ENCODE peak calls at places on chromosomes 3 and 15, in seven cellular contexts. One of them, this sample, is unnamed.

GRCh38 chr15:99983171-99983891 is 250.1 kb upstream of the LYSMD4 start:
- DNase-seq in stimulated activated CD8-positive, alpha-beta memory T cell treated with anti-CD3 and anti-CD28 coated beads, Interleukin-7, amount 100 ng/mL, for 1 hour: no peak
- DNase-seq in activated T-helper 1 cell treated with anti-CD3 and anti-CD28 coated beads, Interleukin-2, amount 50 U/mL, for 16 hours: no peak
- DNase-seq in HL-60: no peak
- DNase-seq in anterior cingulate cortex: no peak
- DNase-seq in HT-29: no peak
- DNase-seq in NCI-H2171: no peak
- DNase-seq in this sample: no peak

GRCh38 chr3:176351408-176351807 is 845.9 kb downstream of the TBL1XR1 start:
- DNase-seq in stimulated activated CD8-positive, alpha-beta memory T cell treated with anti-CD3 and anti-CD28 coated beads, Interleukin-7, amount 100 ng/mL, for 1 hour: no peak
- DNase-seq in activated T-helper 1 cell treated with anti-CD3 and anti-CD28 coated beads, Interleukin-2, amount 50 U/mL, for 16 hours: no peak
- DNase-seq in HL-60: no peak
- DNase-seq in anterior cingulate cortex: no peak
- DNase-seq in HT-29: no peak
- DNase-seq in NCI-H2171: no peak
- DNase-seq in this sample: no peak

GRCh38 chr3:15982667-15983145 is 184.9 kb upstream of the ANKRD28 start:
- DNase-seq in stimulated activated CD8-positive, alpha-beta memory T cell treated with anti-CD3 and anti-CD28 coated beads, Interleukin-7, amount 100 ng/mL, for 1 hour: no peak
- DNase-seq in activated T-helper 1 cell treated with anti-CD3 and anti-CD28 coated beads, Interleukin-2, amount 50 U/mL, for 16 hours: no peak
- DNase-seq in HL-60: no peak
- DNase-seq in anterior cingulate cortex: peak; percentile 54
- DNase-seq in HT-29: no peak
- DNase-seq in NCI-H2171: no peak
- DNase-seq in this sample: no peak

GRCh38 chr3:56547486-56547885 is 9.5 kb upstream of the CCDC66 start:
- DNase-seq in stimulated activated CD8-positive, alpha-beta memory T cell treated with anti-CD3 and anti-CD28 coated beads, Interleukin-7, amount 100 ng/mL, for 1 hour: no peak
- DNase-seq in activated T-helper 1 cell treated with anti-CD3 and anti-CD28 coated beads, Interleukin-2, amount 50 U/mL, for 16 hours: no peak
- DNase-seq in HL-60: no peak
- DNase-seq in anterior cingulate cortex: no peak
- DNase-seq in HT-29: no peak
- DNase-seq in NCI-H2171: peak; percentile 8
- DNase-seq in this sample: no peak

GRCh38 chr15:59447367-59447766 is 9.4 kb downstream of the FAM81A start:
- DNase-seq in stimulated activated CD8-positive, alpha-beta memory T cell treated with anti-CD3 and anti-CD28 coated beads, Interleukin-7, amount 100 ng/mL, for 1 hour: no peak
- DNase-seq in activated T-helper 1 cell treated with anti-CD3 and anti-CD28 coated beads, Interleukin-2, amount 50 U/mL, for 16 hours: no peak
- DNase-seq in HL-60: no peak
- DNase-seq in anterior cingulate cortex: no peak
- DNase-seq in HT-29: no peak
- DNase-seq in NCI-H2171: no peak
- DNase-seq in this sample: no peak

GRCh38 chr3:146650691-146651090 is 45.5 kb upstream of the PLSCR5 start:
- DNase-seq in stimulated activated CD8-positive, alpha-beta memory T cell treated with anti-CD3 and anti-CD28 coated beads, Interleukin-7, amount 100 ng/mL, for 1 hour: no peak
- DNase-seq in activated T-helper 1 cell treated with anti-CD3 and anti-CD28 coated beads, Interleukin-2, amount 50 U/mL, for 16 hours: no peak
- DNase-seq in HL-60: no peak
- DNase-seq in anterior cingulate cortex: no peak
- DNase-seq in HT-29: no peak
- DNase-seq in NCI-H2171: no peak
- DNase-seq in this sample: no peak

GRCh38 chr3:120909602-120909878 is 1.5 kb downstream of the STXBP5L start:
- DNase-seq in stimulated activated CD8-positive, alpha-beta memory T cell treated with anti-CD3 and anti-CD28 coated beads, Interleukin-7, amount 100 ng/mL, for 1 hour: no peak
- DNase-seq in activated T-helper 1 cell treated with anti-CD3 and anti-CD28 coated beads, Interleukin-2, amount 50 U/mL, for 16 hours: no peak
- DNase-seq in HL-60: no peak
- DNase-seq in anterior cingulate cortex: peak; percentile 3
- DNase-seq in HT-29: no peak
- DNase-seq in NCI-H2171: no peak
- DNase-seq in this sample: no peak

GRCh38 chr3:160448845-160449659 is 534 bp downstream of the TRIM59 start:
- DNase-seq in stimulated activated CD8-positive, alpha-beta memory T cell treated with anti-CD3 and anti-CD28 coated beads, Interleukin-7, amount 100 ng/mL, for 1 hour: peak; percentile 3
- DNase-seq in activated T-helper 1 cell treated with anti-CD3 and anti-CD28 coated beads, Interleukin-2, amount 50 U/mL, for 16 hours: no peak
- DNase-seq in HL-60: peak; percentile 38
- DNase-seq in anterior cingulate cortex: no peak
- DNase-seq in HT-29: no peak
- DNase-seq in NCI-H2171: no peak
- DNase-seq in this sample: no peak

GRCh38 chr3:61730058-61730457 is 168.7 kb downstream of the PTPRG start:
- DNase-seq in stimulated activated CD8-positive, alpha-beta memory T cell treated with anti-CD3 and anti-CD28 coated beads, Interleukin-7, amount 100 ng/mL, for 1 hour: no peak
- DNase-seq in activated T-helper 1 cell treated with anti-CD3 and anti-CD28 coated beads, Interleukin-2, amount 50 U/mL, for 16 hours: no peak
- DNase-seq in HL-60: no peak
- DNase-seq in anterior cingulate cortex: no peak
- DNase-seq in HT-29: no peak
- DNase-seq in NCI-H2171: no peak
- DNase-seq in this sample: no peak

GRCh38 chr3:190089711-190090110 is 31.0 kb downstream of the P3H2 start:
- DNase-seq in stimulated activated CD8-positive, alpha-beta memory T cell treated with anti-CD3 and anti-CD28 coated beads, Interleukin-7, amount 100 ng/mL, for 1 hour: no peak
- DNase-seq in activated T-helper 1 cell treated with anti-CD3 and anti-CD28 coated beads, Interleukin-2, amount 50 U/mL, for 16 hours: no peak
- DNase-seq in HL-60: no peak
- DNase-seq in anterior cingulate cortex: no peak
- DNase-seq in HT-29: no peak
- DNase-seq in NCI-H2171: no peak
- DNase-seq in this sample: no peak

GRCh38 chr3:40847571-40847992 is 322.8 kb downstream of the ZNF621 start:
- DNase-seq in stimulated activated CD8-positive, alpha-beta memory T cell treated with anti-CD3 and anti-CD28 coated beads, Interleukin-7, amount 100 ng/mL, for 1 hour: no peak
- DNase-seq in activated T-helper 1 cell treated with anti-CD3 and anti-CD28 coated beads, Interleukin-2, amount 50 U/mL, for 16 hours: no peak
- DNase-seq in HL-60: no peak
- DNase-seq in anterior cingulate cortex: no peak
- DNase-seq in HT-29: no peak
- DNase-seq in NCI-H2171: no peak
- DNase-seq in this sample: no peak

GRCh38 chr15:74207652-74208440 is 5.3 kb upstream of the STRA6 start:
- DNase-seq in stimulated activated CD8-positive, alpha-beta memory T cell treated with anti-CD3 and anti-CD28 coated beads, Interleukin-7, amount 100 ng/mL, for 1 hour: no peak
- DNase-seq in activated T-helper 1 cell treated with anti-CD3 and anti-CD28 coated beads, Interleukin-2, amount 50 U/mL, for 16 hours: no peak
- DNase-seq in HL-60: no peak
- DNase-seq in anterior cingulate cortex: no peak
- DNase-seq in HT-29: no peak
- DNase-seq in NCI-H2171: no peak
- DNase-seq in this sample: no peak

GRCh38 chr15:60840703-60841411 is 361.9 kb upstream of the ICE2 start:
- DNase-seq in stimulated activated CD8-positive, alpha-beta memory T cell treated with anti-CD3 and anti-CD28 coated beads, Interleukin-7, amount 100 ng/mL, for 1 hour: no peak
- DNase-seq in activated T-helper 1 cell treated with anti-CD3 and anti-CD28 coated beads, Interleukin-2, amount 50 U/mL, for 16 hours: peak; percentile 7
- DNase-seq in HL-60: no peak
- DNase-seq in anterior cingulate cortex: no peak
- DNase-seq in HT-29: no peak
- DNase-seq in NCI-H2171: no peak
- DNase-seq in this sample: no peak

GRCh38 chr3:193805448-193805847 is 212.4 kb downstream of the OPA1 start:
- DNase-seq in stimulated activated CD8-positive, alpha-beta memory T cell treated with anti-CD3 and anti-CD28 coated beads, Interleukin-7, amount 100 ng/mL, for 1 hour: no peak
- DNase-seq in activated T-helper 1 cell treated with anti-CD3 and anti-CD28 coated beads, Interleukin-2, amount 50 U/mL, for 16 hours: no peak
- DNase-seq in HL-60: no peak
- DNase-seq in anterior cingulate cortex: no peak
- DNase-seq in HT-29: peak; percentile 96
- DNase-seq in NCI-H2171: peak; percentile 93
- DNase-seq in this sample: no peak

GRCh38 chr15:33201376-33202189 is 7.1 kb upstream of the FMN1 start:
- DNase-seq in stimulated activated CD8-positive, alpha-beta memory T cell treated with anti-CD3 and anti-CD28 coated beads, Interleukin-7, amount 100 ng/mL, for 1 hour: peak; percentile 28
- DNase-seq in activated T-helper 1 cell treated with anti-CD3 and anti-CD28 coated beads, Interleukin-2, amount 50 U/mL, for 16 hours: peak; percentile 34
- DNase-seq in HL-60: peak; percentile 35
- DNase-seq in anterior cingulate cortex: no peak
- DNase-seq in HT-29: peak; percentile 91
- DNase-seq in NCI-H2171: peak; percentile 26
- DNase-seq in this sample: peak; percentile 13